ENCODE peak calls at places on chromosomes 3 and 15, in ten cellular contexts. E is GM12865, Z is heart left ventricle, H is mesothelial cell of epicardium, X is uterus, O is neural crest cell, W is transverse colon, Q is AG09309, N is GM13977, D is PC-9. I is an unnamed sample.

GRCh38 chr3:147421184-147421912 is 12.2 kb downstream of the ZIC1 start:
- DNase-seq in O (no peak), Z (no peak), W (no peak), Q (no peak), N (peak; percentile 14), H (peak; percentile 45), X (no peak), E (no peak), D (no peak), I (no peak)

GRCh38 chr15:50627351-50628055 is 59.1 kb downstream of the TRPM7 start:
- DNase-seq in N (no peak), O (no peak), H (no peak), E (no peak), X (no peak), Q (peak; percentile 18), W (no peak), D (no peak), Z (no peak), I (no peak)

GRCh38 chr3:56812749-56813655 is 11.3 kb upstream of the ARHGEF3 start:
- DNase-seq in X (no peak), Q (no peak), H (no peak), N (no peak), Z (no peak), O (no peak), E (no peak), W (no peak), D (peak; percentile 9), I (no peak)

GRCh38 chr15:63944681-63944955 is 101.7 kb downstream of the DAPK2 start:
- DNase-seq in Z (no peak), D (no peak), O (no peak), Q (no peak), N (no peak), E (no peak), X (no peak), W (no peak), H (no peak), I (no peak)

GRCh38 chr3:44805960-44806359 is 44.4 kb downstream of the KIF15 start:
- DNase-seq in H (no peak), Q (no peak), X (no peak), E (no peak), Z (no peak), D (no peak), O (no peak), N (no peak), W (no peak), I (no peak)

GRCh38 chr15:77380033-77380432 is 39.9 kb downstream of the PEAK1 start:
- DNase-seq in X (no peak), H (no peak), D (no peak), Q (no peak), Z (no peak), W (no peak), E (no peak), O (no peak), N (no peak), I (no peak)

GRCh38 chr3:146165844-146166243 is 4.9 kb upstream of the PLOD2 start:
- DNase-seq in W (no peak), Q (no peak), E (no peak), N (no peak), D (no peak), H (no peak), O (no peak), Z (no peak), X (no peak), I (no peak)

GRCh38 chr15:82044373-82045178 is 1.2 kb downstream of the MEX3B start:
- DNase-seq in Z (peak; percentile 41), D (no peak), O (peak; percentile 57), Q (no peak), H (peak; percentile 62), W (peak; percentile 26), X (peak; percentile 36), N (peak; percentile 41), E (peak; percentile 22), I (no peak)

GRCh38 chr3:154758109-154758868 is 321.8 kb upstream of the MME start:
- DNase-seq in N (no peak), O (no peak), Z (no peak), D (no peak), W (no peak), X (no peak), Q (peak; percentile 24), E (no peak), H (no peak), I (no peak)

GRCh38 chr3:134311693-134312071 is 61.0 kb upstream of the RYK start:
- DNase-seq in O (no peak), X (no peak), D (no peak), H (no peak), Q (no peak), E (no peak), W (no peak), N (no peak), Z (no peak), I (no peak)

GRCh38 chr3:134313839-134314587 is 60.2 kb downstream of the AMOTL2 start:
- DNase-seq in O (no peak), X (no peak), W (no peak), Z (no peak), E (no peak), H (no peak), D (no peak), N (no peak), Q (no peak), I (no peak)

GRCh38 chr3:134311265-134311664 is 60.6 kb upstream of the RYK start:
- DNase-seq in O (no peak), H (no peak), N (no peak), X (no peak), D (no peak), Q (no peak), Z (no peak), E (no peak), W (no peak), I (no peak)

GRCh38 chr3:134312873-134313838 is 61.1 kb downstream of the AMOTL2 start:
- DNase-seq in W (peak; percentile 63), O (peak; percentile 44), H (peak; percentile 73), Q (no peak), D (peak; percentile 86), Z (peak; percentile 75), E (no peak), X (peak; percentile 81), N (no peak), I (no peak)

GRCh38 chr3:134312072-134312872 is 61.6 kb upstream of the RYK start:
- DNase-seq in N (peak; percentile 31), H (no peak), Z (no peak), O (no peak), D (peak; percentile 94), E (peak; percentile 37), W (no peak), X (no peak), Q (no peak), I (no peak)
- TF ChIP-seq CTCF in N (no peak), H (peak; percentile 2), Z (no peak), O (no peak), D (peak; percentile 56), E (peak; percentile 3), W (no peak), X (no peak), Q (no peak), I (no peak)

DNA sequence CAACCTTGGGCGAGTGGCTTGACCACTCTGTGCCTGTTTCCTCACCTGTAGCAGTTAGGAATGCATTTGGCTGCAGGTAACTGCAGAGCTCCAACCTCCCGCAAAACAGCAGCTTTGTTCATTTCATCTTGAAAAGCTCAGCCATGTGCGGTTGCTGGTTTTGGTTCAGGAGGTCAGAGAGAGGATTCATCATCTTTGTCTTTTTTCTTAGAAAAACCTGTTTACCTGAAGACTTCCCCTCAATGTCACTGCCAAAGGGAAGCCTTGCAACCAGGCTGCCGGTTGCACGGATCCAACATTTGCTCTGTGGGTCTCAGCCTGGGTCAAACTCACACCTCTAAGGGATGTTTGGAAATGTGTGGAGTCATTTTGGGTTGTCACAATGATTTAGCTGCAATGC is 16.4 kb upstream of the FURIN start:
- DNase-seq in O (no peak), Q (no peak), X (no peak), H (no peak), W (no peak), D (no peak), E (no peak), N (no peak), Z (no peak), I (no peak)
- TF ChIP-seq CTCF in O (no peak), Q (no peak), X (no peak), H (no peak), W (no peak), D (no peak), E (no peak), N (no peak), Z (no peak), I (no peak)

DNA sequence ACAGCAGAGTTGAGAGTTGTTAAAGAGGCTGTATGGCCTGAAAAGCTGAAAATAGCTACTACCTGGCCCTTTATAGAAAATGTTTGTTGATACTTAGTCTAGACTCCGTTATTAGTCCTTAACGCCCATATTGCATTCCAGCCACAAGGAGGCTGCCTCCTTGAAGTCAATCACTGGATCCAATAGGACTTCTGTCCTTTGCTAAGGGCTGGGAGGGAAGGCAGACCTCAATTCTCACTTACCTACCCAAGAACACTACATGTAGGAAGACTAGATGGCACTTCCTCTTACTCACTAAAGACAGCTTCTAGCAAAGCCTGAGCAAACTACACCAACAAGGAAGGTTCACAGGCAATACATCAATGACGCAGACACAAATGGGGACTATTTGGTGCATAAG is 139.5 kb upstream of the HACD2 start:
- DNase-seq in E (no peak), N (no peak), Z (no peak), W (no peak), Q (no peak), D (no peak), H (no peak), O (no peak), X (no peak), I (no peak)
- TF ChIP-seq CTCF in E (no peak), N (no peak), Z (no peak), W (no peak), Q (peak; percentile 48), D (no peak), H (no peak), O (no peak), X (peak; percentile 6), I (no peak)

DNA sequence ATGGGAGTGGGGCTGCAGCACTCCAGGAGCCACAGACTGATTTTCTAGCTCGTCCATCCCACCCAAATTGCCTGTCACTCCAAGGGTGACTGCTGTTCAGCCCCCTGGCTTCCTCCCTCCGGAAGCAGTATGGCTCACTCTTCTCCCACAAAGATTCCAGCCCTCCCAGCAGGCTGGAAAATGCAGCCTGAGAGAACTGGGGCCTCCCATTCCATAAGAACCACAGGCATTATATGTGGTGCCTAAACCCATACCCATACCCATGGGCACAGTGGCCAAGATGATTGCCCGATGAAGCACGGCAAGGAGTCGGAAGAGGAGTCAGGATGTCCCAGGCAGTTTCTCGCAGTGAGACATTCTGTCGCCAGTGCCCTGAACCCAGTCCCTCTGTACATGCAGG is 6.0 kb upstream of the VILL start:
- DNase-seq in H (no peak), Q (no peak), Z (no peak), E (no peak), X (no peak), O (no peak), N (no peak), D (no peak), W (no peak), I (no peak)
- TF ChIP-seq CTCF in H (no peak), Q (no peak), Z (no peak), E (no peak), X (no peak), O (no peak), N (no peak), D (no peak), W (no peak), I (no peak)